ENCODE peak calls at places on chromosomes 12 and 14, in seven cellular contexts. One of them, this sample, is unnamed.

GRCh38 chr12:80226576-80226975 is 127.2 kb downstream of the OTOGL start:
- DNase-seq in Panc1: no peak
- DNase-seq in naive thymus-derived CD4-positive, alpha-beta T cell: no peak
- DNase-seq in endodermal cell: no peak
- DNase-seq in aorta: no peak
- DNase-seq in right lobe of liver: no peak
- DNase-seq in left ventricle myocardium inferior: no peak
- DNase-seq in this sample: no peak

GRCh38 chr12:43957732-43958131 is 121.9 kb downstream of the TMEM117 start:
- DNase-seq in endodermal cell: peak
- DNase-seq in right lobe of liver: no peak
- DNase-seq in left ventricle myocardium inferior: no peak
- DNase-seq in naive thymus-derived CD4-positive, alpha-beta T cell: peak
- DNase-seq in aorta: no peak
- DNase-seq in Panc1: peak
- DNase-seq in this sample: peak

GRCh38 chr12:75836533-75836932 is 195.0 kb downstream of the PHLDA1 start:
- DNase-seq in endodermal cell: no peak
- DNase-seq in aorta: no peak
- DNase-seq in right lobe of liver: no peak
- DNase-seq in naive thymus-derived CD4-positive, alpha-beta T cell: no peak
- DNase-seq in Panc1: no peak
- DNase-seq in left ventricle myocardium inferior: no peak
- DNase-seq in this sample: no peak

GRCh38 chr12:124512667-124513296 is 54.6 kb downstream of the NCOR2 start:
- DNase-seq in right lobe of liver: peak
- DNase-seq in endodermal cell: peak
- DNase-seq in Panc1: no peak
- DNase-seq in aorta: peak
- DNase-seq in naive thymus-derived CD4-positive, alpha-beta T cell: no peak
- DNase-seq in left ventricle myocardium inferior: peak
- DNase-seq in this sample: peak

GRCh38 chr12:109598428-109598854 is 24.8 kb downstream of the MVK start:
- DNase-seq in right lobe of liver: no peak
- DNase-seq in aorta: no peak
- DNase-seq in naive thymus-derived CD4-positive, alpha-beta T cell: no peak
- DNase-seq in Panc1: no peak
- DNase-seq in left ventricle myocardium inferior: no peak
- DNase-seq in endodermal cell: no peak
- DNase-seq in this sample: no peak

GRCh38 chr12:124765571-124766489 is 97.8 kb downstream of the SCARB1 start:
- DNase-seq in naive thymus-derived CD4-positive, alpha-beta T cell: no peak
- DNase-seq in right lobe of liver: no peak
- DNase-seq in aorta: no peak
- DNase-seq in left ventricle myocardium inferior: no peak
- DNase-seq in Panc1: no peak
- DNase-seq in endodermal cell: no peak
- DNase-seq in this sample: no peak

GRCh38 chr12:96416033-96416790 is 16.0 kb upstream of the CDK17 start:
- DNase-seq in endodermal cell: no peak
- DNase-seq in aorta: no peak
- DNase-seq in right lobe of liver: no peak
- DNase-seq in Panc1: no peak
- DNase-seq in naive thymus-derived CD4-positive, alpha-beta T cell: no peak
- DNase-seq in left ventricle myocardium inferior: no peak
- DNase-seq in this sample: peak

GRCh38 chr12:122951979-122952892 is 14.0 kb downstream of the ABCB9 start:
- DNase-seq in naive thymus-derived CD4-positive, alpha-beta T cell: peak
- DNase-seq in endodermal cell: peak
- DNase-seq in aorta: peak
- DNase-seq in left ventricle myocardium inferior: peak
- DNase-seq in right lobe of liver: peak
- DNase-seq in Panc1: no peak
- DNase-seq in this sample: peak

GRCh38 chr12:65005716-65006115 is 115.4 kb downstream of the WIF1 start:
- DNase-seq in right lobe of liver: no peak
- DNase-seq in left ventricle myocardium inferior: no peak
- DNase-seq in aorta: no peak
- DNase-seq in naive thymus-derived CD4-positive, alpha-beta T cell: no peak
- DNase-seq in Panc1: no peak
- DNase-seq in endodermal cell: no peak
- DNase-seq in this sample: no peak

GRCh38 chr12:123591702-123592481 is 7.5 kb downstream of the TMED2 start:
- DNase-seq in left ventricle myocardium inferior: no peak
- DNase-seq in right lobe of liver: no peak
- DNase-seq in aorta: no peak
- DNase-seq in naive thymus-derived CD4-positive, alpha-beta T cell: no peak
- DNase-seq in endodermal cell: no peak
- DNase-seq in Panc1: no peak
- DNase-seq in this sample: no peak

GRCh38 chr14:96165493-96166474 is 38.9 kb upstream of the BDKRB2 start:
- DNase-seq in aorta: no peak
- DNase-seq in endodermal cell: peak
- DNase-seq in right lobe of liver: no peak
- DNase-seq in left ventricle myocardium inferior: no peak
- DNase-seq in naive thymus-derived CD4-positive, alpha-beta T cell: no peak
- DNase-seq in Panc1: no peak
- DNase-seq in this sample: no peak

GRCh38 chr14:74240794-74241610 is 1.8 kb downstream of the VSX2 start:
- DNase-seq in left ventricle myocardium inferior: no peak
- DNase-seq in right lobe of liver: no peak
- DNase-seq in aorta: peak
- DNase-seq in naive thymus-derived CD4-positive, alpha-beta T cell: no peak
- DNase-seq in Panc1: no peak
- DNase-seq in endodermal cell: peak
- DNase-seq in this sample: no peak

GRCh38 chr12:124829008-124829707 is 34.5 kb downstream of the SCARB1 start:
- DNase-seq in naive thymus-derived CD4-positive, alpha-beta T cell: no peak
- DNase-seq in aorta: no peak
- DNase-seq in Panc1: peak
- DNase-seq in left ventricle myocardium inferior: no peak
- DNase-seq in endodermal cell: no peak
- DNase-seq in right lobe of liver: peak
- DNase-seq in this sample: peak

GRCh38 chr14:94412671-94413638 is 24.6 kb upstream of the SERPINA1 start:
- DNase-seq in left ventricle myocardium inferior: no peak
- DNase-seq in Panc1: no peak
- DNase-seq in naive thymus-derived CD4-positive, alpha-beta T cell: no peak
- DNase-seq in aorta: no peak
- DNase-seq in endodermal cell: peak
- DNase-seq in right lobe of liver: peak
- DNase-seq in this sample: peak

GRCh38 chr12:66688836-66689439 is 10.1 kb upstream of the GRIP1 start:
- DNase-seq in Panc1: peak
- DNase-seq in naive thymus-derived CD4-positive, alpha-beta T cell: peak
- DNase-seq in endodermal cell: peak
- DNase-seq in left ventricle myocardium inferior: no peak
- DNase-seq in right lobe of liver: peak
- DNase-seq in aorta: no peak
- DNase-seq in this sample: peak

GRCh38 chr14:104249706-104250105 is 111.3 kb downstream of the KIF26A start:
- DNase-seq in endodermal cell: no peak
- DNase-seq in left ventricle myocardium inferior: no peak
- DNase-seq in right lobe of liver: no peak
- DNase-seq in naive thymus-derived CD4-positive, alpha-beta T cell: no peak
- DNase-seq in Panc1: no peak
- DNase-seq in aorta: peak
- DNase-seq in this sample: no peak

GRCh38 chr14:100982764-100983163 is 79.2 kb upstream of the RTL1 start:
- DNase-seq in aorta: no peak
- DNase-seq in endodermal cell: no peak
- DNase-seq in left ventricle myocardium inferior: no peak
- DNase-seq in Panc1: no peak
- DNase-seq in right lobe of liver: no peak
- DNase-seq in naive thymus-derived CD4-positive, alpha-beta T cell: no peak
- DNase-seq in this sample: no peak

GRCh38 chr12:94832780-94833760 is 170.4 kb downstream of the NDUFA12 start:
- DNase-seq in left ventricle myocardium inferior: no peak
- DNase-seq in aorta: no peak
- DNase-seq in endodermal cell: peak
- DNase-seq in naive thymus-derived CD4-positive, alpha-beta T cell: no peak
- DNase-seq in right lobe of liver: no peak
- DNase-seq in Panc1: no peak
- DNase-seq in this sample: peak

GRCh38 chr12:6941267-6941666 is 2.3 kb upstream of the RNU7-1 start:
- DNase-seq in Panc1: no peak
- DNase-seq in aorta: no peak
- DNase-seq in naive thymus-derived CD4-positive, alpha-beta T cell: no peak
- DNase-seq in right lobe of liver: no peak
- DNase-seq in left ventricle myocardium inferior: peak
- DNase-seq in endodermal cell: no peak
- DNase-seq in this sample: no peak

GRCh38 chr14:25841226-25841625 is 756.6 kb downstream of the NOVA1 start:
- DNase-seq in left ventricle myocardium inferior: no peak
- DNase-seq in right lobe of liver: no peak
- DNase-seq in aorta: no peak
- DNase-seq in Panc1: no peak
- DNase-seq in endodermal cell: no peak
- DNase-seq in naive thymus-derived CD4-positive, alpha-beta T cell: no peak
- DNase-seq in this sample: peak
- H3K27ac ChIP-seq in left ventricle myocardium inferior: no peak
- H3K27ac ChIP-seq in right lobe of liver: no peak
- H3K27ac ChIP-seq in aorta: no peak
- H3K27ac ChIP-seq in Panc1: no peak
- H3K27ac ChIP-seq in endodermal cell: no peak
- H3K27ac ChIP-seq in naive thymus-derived CD4-positive, alpha-beta T cell: no peak
- H3K27ac ChIP-seq in this sample: no peak

DNA sequence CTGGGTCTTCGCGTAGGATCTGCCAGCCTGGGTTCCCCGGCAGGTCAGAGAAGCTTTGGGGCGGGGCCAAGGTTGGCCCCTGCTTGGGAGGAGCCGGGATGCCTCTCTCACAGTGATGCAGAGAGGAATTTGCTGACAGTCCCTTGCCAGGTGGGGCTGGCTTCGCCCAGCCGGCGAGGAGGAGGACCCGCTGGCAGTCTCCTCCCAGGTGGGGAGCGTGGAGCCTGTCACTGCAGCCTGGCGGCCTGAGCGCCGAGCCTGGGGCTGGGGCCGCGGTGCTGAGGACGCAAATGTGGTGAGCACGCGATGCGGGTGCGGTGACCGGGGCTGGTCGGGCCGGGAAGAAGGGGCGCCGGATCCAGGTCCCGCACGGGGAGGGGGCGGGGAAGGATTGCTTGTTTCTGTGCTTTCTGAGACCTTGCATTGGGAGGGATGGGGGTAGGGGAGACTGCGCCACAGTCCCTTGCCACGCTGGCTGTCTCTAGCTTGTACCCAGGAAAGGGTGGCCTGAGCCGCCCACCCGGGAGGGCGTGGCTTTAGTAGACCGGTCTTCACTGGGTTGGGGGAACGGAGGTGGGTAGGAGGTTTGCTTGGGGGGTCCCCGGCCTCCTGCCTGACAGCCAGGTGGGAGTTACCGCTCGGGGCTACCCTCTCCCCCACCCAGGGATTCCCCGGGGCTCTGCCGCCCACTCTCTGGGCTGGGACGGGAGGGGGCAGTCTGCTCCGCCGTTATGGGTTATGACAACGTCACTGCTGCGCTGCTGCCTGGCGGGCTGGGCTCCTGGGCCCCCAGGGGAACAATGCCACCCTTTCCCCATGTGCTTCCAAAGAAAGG is at the start of gene TMEM63C:
- DNase-seq in naive thymus-derived CD4-positive, alpha-beta T cell: peak
- DNase-seq in Panc1: no peak
- DNase-seq in aorta: no peak
- DNase-seq in endodermal cell: peak
- DNase-seq in left ventricle myocardium inferior: no peak
- DNase-seq in right lobe of liver: peak
- DNase-seq in this sample: peak
- H3K27ac ChIP-seq in naive thymus-derived CD4-positive, alpha-beta T cell: no peak
- H3K27ac ChIP-seq in Panc1: no peak
- H3K27ac ChIP-seq in aorta: no peak
- H3K27ac ChIP-seq in endodermal cell: no peak
- H3K27ac ChIP-seq in left ventricle myocardium inferior: no peak
- H3K27ac ChIP-seq in right lobe of liver: no peak
- H3K27ac ChIP-seq in this sample: no peak

GRCh38 chr12:12903642-12904609 is 12.6 kb downstream of the GPRC5A start:
- DNase-seq in Panc1: no peak
- DNase-seq in endodermal cell: no peak
- DNase-seq in left ventricle myocardium inferior: no peak
- DNase-seq in aorta: peak
- DNase-seq in right lobe of liver: no peak
- DNase-seq in naive thymus-derived CD4-positive, alpha-beta T cell: no peak
- DNase-seq in this sample: peak
- H3K27ac ChIP-seq in Panc1: peak
- H3K27ac ChIP-seq in endodermal cell: no peak
- H3K27ac ChIP-seq in left ventricle myocardium inferior: no peak
- H3K27ac ChIP-seq in aorta: peak
- H3K27ac ChIP-seq in right lobe of liver: no peak
- H3K27ac ChIP-seq in naive thymus-derived CD4-positive, alpha-beta T cell: no peak
- H3K27ac ChIP-seq in this sample: peak

GRCh38 chr14:22872833-22873520 is 1.4 kb downstream of the LRP10 start:
- DNase-seq in right lobe of liver: no peak
- DNase-seq in Panc1: no peak
- DNase-seq in aorta: peak
- DNase-seq in naive thymus-derived CD4-positive, alpha-beta T cell: no peak
- DNase-seq in left ventricle myocardium inferior: no peak
- DNase-seq in endodermal cell: no peak
- DNase-seq in this sample: no peak
- H3K27ac ChIP-seq in right lobe of liver: peak
- H3K27ac ChIP-seq in Panc1: peak
- H3K27ac ChIP-seq in aorta: peak
- H3K27ac ChIP-seq in naive thymus-derived CD4-positive, alpha-beta T cell: peak
- H3K27ac ChIP-seq in left ventricle myocardium inferior: peak
- H3K27ac ChIP-seq in endodermal cell: no peak
- H3K27ac ChIP-seq in this sample: peak

DNA sequence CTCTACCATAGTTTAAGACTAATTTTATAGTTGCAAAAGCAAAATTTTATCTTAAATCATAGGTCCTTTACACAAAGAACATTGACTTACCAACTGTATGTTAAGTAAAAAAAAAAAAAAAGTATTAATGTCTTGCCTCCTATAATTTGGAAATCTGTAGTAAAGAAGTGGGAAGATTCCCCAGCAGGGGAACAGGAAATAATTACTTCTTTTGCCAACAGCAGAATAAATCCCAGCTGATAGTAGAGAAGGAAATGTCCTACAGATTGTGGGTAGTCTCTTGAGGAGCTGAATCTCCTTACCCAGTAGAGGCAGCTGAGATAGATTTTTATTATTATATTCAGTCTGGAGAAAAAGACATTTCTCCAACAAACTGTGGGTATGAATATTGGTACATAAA is 193.7 kb downstream of the SLC6A15 start:
- DNase-seq in Panc1: no peak
- DNase-seq in left ventricle myocardium inferior: no peak
- DNase-seq in right lobe of liver: no peak
- DNase-seq in aorta: no peak
- DNase-seq in endodermal cell: no peak
- DNase-seq in naive thymus-derived CD4-positive, alpha-beta T cell: no peak
- DNase-seq in this sample: no peak
- H3K27ac ChIP-seq in Panc1: no peak
- H3K27ac ChIP-seq in left ventricle myocardium inferior: no peak
- H3K27ac ChIP-seq in right lobe of liver: no peak
- H3K27ac ChIP-seq in aorta: no peak
- H3K27ac ChIP-seq in endodermal cell: no peak
- H3K27ac ChIP-seq in naive thymus-derived CD4-positive, alpha-beta T cell: no peak
- H3K27ac ChIP-seq in this sample: no peak

GRCh38 chr12:42309996-42310395 is 15.9 kb downstream of the ZCRB1 start:
- DNase-seq in right lobe of liver: no peak
- DNase-seq in endodermal cell: no peak
- DNase-seq in naive thymus-derived CD4-positive, alpha-beta T cell: no peak
- DNase-seq in Panc1: no peak
- DNase-seq in aorta: no peak
- DNase-seq in left ventricle myocardium inferior: no peak
- DNase-seq in this sample: no peak

GRCh38 chr12:42306297-42306696 is 19.6 kb downstream of the ZCRB1 start:
- DNase-seq in right lobe of liver: no peak
- DNase-seq in left ventricle myocardium inferior: no peak
- DNase-seq in endodermal cell: no peak
- DNase-seq in Panc1: no peak
- DNase-seq in naive thymus-derived CD4-positive, alpha-beta T cell: no peak
- DNase-seq in aorta: no peak
- DNase-seq in this sample: no peak

GRCh38 chr12:42308390-42308789 is 17.5 kb downstream of the ZCRB1 start:
- DNase-seq in Panc1: no peak
- DNase-seq in endodermal cell: no peak
- DNase-seq in left ventricle myocardium inferior: no peak
- DNase-seq in aorta: no peak
- DNase-seq in right lobe of liver: no peak
- DNase-seq in naive thymus-derived CD4-positive, alpha-beta T cell: no peak
- DNase-seq in this sample: no peak
- H3K27ac ChIP-seq in Panc1: no peak
- H3K27ac ChIP-seq in endodermal cell: no peak
- H3K27ac ChIP-seq in left ventricle myocardium inferior: no peak
- H3K27ac ChIP-seq in aorta: no peak
- H3K27ac ChIP-seq in right lobe of liver: no peak
- H3K27ac ChIP-seq in naive thymus-derived CD4-positive, alpha-beta T cell: no peak
- H3K27ac ChIP-seq in this sample: no peak

This sample was measured in foreskin keratinocyte.